ENCODE peak calls at places on chromosomes 11 and 22, in eight cellular contexts. N is stomach; E is uterus; B is PC-3; U is CD8-positive, alpha-beta T cell; Q is kidney; D is mammary epithelial cell; M is iPS DF 6.9. R is an unnamed sample.
A peak's percentile ranks its signal among the peaks of the same experiment; 100 is the strongest.

GRCh38 chr11:67293090-67293489 is 4.0 kb downstream of the ANKRD13D start:
- DNase-seq in N (no peak), E (no peak), B (peak; percentile 91), U (no peak), Q (no peak), D (peak; percentile 93), M (no peak), R (no peak)

GRCh38 chr11:32374261-32374711 is 61.1 kb downstream of the WT1 start:
- DNase-seq in N (no peak), E (no peak), B (peak; percentile 37), U (no peak), Q (no peak), D (no peak), M (peak; percentile 85), R (no peak)

GRCh38 chr11:6979365-6979764 is 40.8 kb downstream of the ZNF214 start:
- DNase-seq in N (no peak), E (no peak), B (peak; percentile 4), U (no peak), Q (no peak), D (no peak), M (no peak), R (no peak)

GRCh38 chr11:96112192-96113099 is 188.5 kb upstream of the MTMR2 start:
- DNase-seq in N (no peak), E (no peak), B (no peak), U (no peak), Q (no peak), D (no peak), M (no peak), R (no peak)

GRCh38 chr11:92964471-92964870 is 5.0 kb upstream of the MTNR1B start:
- DNase-seq in N (peak; percentile 84), E (no peak), B (peak; percentile 41), U (no peak), Q (no peak), D (peak; percentile 79), M (no peak), R (no peak)

GRCh38 chr11:92226331-92227232 is 2.0 kb downstream of the FAT3 start:
- DNase-seq in N (no peak), E (no peak), B (no peak), U (no peak), Q (peak; percentile 81), D (peak; percentile 7), M (no peak), R (peak; percentile 87)

GRCh38 chr11:115656041-115656440 is 151.8 kb upstream of the CADM1 start:
- DNase-seq in N (no peak), E (no peak), B (no peak), U (no peak), Q (no peak), D (no peak), M (no peak), R (no peak)

GRCh38 chr11:56663386-56663785 is at the start of gene OR5AR1:
- DNase-seq in N (no peak), E (no peak), B (no peak), U (no peak), Q (no peak), D (no peak), M (no peak), R (no peak)

GRCh38 chr11:83972536-83972935 is 686.4 kb upstream of the CCDC90B start:
- DNase-seq in N (no peak), E (no peak), B (no peak), U (no peak), Q (no peak), D (no peak), M (no peak), R (no peak)

GRCh38 chr11:40273192-40273732 is 1186.2 kb downstream of the LRRC4C start:
- DNase-seq in N (no peak), E (no peak), B (no peak), U (no peak), Q (no peak), D (no peak), M (no peak), R (no peak)

GRCh38 chr11:64718780-64719124 is 4.2 kb downstream of the NRXN2 start:
- DNase-seq in N (no peak), E (no peak), B (no peak), U (no peak), Q (no peak), D (no peak), M (no peak), R (no peak)

GRCh38 chr11:12556155-12556554 is 118.1 kb upstream of the TEAD1 start:
- DNase-seq in N (no peak), E (peak; percentile 47), B (no peak), U (no peak), Q (no peak), D (no peak), M (no peak), R (no peak)

GRCh38 chr11:33296695-33297094 is 39.5 kb downstream of the HIPK3 start:
- DNase-seq in N (no peak), E (no peak), B (no peak), U (no peak), Q (no peak), D (no peak), M (no peak), R (no peak)

GRCh38 chr11:129733981-129734380 is 81.7 kb upstream of the TMEM45B start:
- DNase-seq in N (no peak), E (no peak), B (no peak), U (no peak), Q (peak; percentile 26), D (no peak), M (no peak), R (no peak)
- H3K4me3 ChIP-seq in N (no peak overlapping the region), E (no peak overlapping the region), B (no peak overlapping the region), U (no peak overlapping the region), Q (no peak overlapping the region), D (no peak overlapping the region), M (no peak overlapping the region), R (no peak overlapping the region)

GRCh38 chr22:29700206-29700948 is 19.4 kb upstream of the CABP7 start:
- DNase-seq in N (no peak), E (no peak), B (no peak), U (no peak), Q (peak; percentile 60), D (no peak), M (no peak), R (no peak)

GRCh38 chr22:29702931-29703594 is 16.7 kb upstream of the CABP7 start:
- DNase-seq in N (no peak), E (no peak), B (no peak), U (no peak), Q (no peak), D (no peak), M (no peak), R (no peak)

GRCh38 chr22:29700949-29701927 is 18.6 kb upstream of the CABP7 start:
- DNase-seq in N (no peak), E (no peak), B (peak; percentile 94), U (no peak), Q (no peak), D (no peak), M (no peak), R (no peak)

GRCh38 chr22:29703595-29704195 is 16.1 kb upstream of the CABP7 start:
- DNase-seq in N (no peak), E (no peak), B (no peak), U (no peak), Q (no peak), D (no peak), M (no peak), R (no peak)

DNA sequence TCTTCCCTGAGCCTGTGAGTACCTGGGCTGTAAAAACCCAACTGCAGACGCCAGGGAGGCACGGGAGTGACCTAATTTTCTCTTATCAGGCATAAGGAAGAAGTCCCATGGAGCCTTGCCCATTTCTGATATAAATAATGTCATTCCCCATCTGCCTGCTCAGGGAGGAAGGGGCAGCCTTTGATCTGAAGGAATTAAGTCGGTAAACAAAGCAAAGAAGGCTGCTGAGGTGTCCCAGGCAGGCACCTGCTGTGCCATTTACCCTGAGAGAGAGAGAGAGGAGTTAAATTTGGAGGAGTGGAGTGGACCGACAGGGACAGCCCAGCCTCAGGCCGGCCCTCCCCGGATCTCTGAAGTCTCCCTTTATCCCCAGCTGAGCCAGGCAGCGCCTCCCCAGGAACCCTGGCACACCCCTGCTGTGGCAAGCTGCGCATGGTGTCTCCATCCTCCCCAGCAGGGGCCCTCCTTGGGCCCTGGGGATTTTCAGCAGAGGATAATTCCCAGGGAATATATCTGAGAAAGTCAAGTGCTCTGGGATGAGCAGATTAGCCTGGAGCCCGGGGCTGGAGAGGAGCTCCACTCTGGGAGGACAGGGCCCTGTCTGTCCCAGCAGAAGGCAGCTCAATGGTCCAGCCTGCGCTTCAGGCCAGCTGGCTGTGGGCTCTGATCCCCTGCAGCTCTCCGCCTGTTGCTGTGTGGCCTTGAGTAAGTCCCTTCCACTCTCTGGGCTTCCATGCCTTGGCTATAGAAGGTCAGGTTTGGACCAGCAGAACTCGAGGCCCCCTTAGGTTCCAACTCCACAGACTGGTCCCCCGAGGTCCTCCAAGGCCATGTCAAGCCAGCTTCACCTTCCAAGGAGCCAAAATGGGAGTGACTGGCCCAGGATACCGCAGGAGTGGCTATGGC is 17.5 kb upstream of the CABP7 start:
- DNase-seq in N (no peak), E (no peak), B (peak; percentile 51), U (no peak), Q (no peak), D (no peak), M (no peak), R (no peak)
- H3K4me1 ChIP-seq in N (peaks cover 40% of the 10 kb centered on the region), E (no peaks in the 10 kb centered on the region), B (peaks cover 50% of the 10 kb centered on the region), U (peaks cover 10% of the 10 kb centered on the region), Q (peaks cover 6% of the 10 kb centered on the region), D (no peaks in the 10 kb centered on the region), M (peaks cover 15% of the 10 kb centered on the region), R (no peaks in the 10 kb centered on the region)

DNA sequence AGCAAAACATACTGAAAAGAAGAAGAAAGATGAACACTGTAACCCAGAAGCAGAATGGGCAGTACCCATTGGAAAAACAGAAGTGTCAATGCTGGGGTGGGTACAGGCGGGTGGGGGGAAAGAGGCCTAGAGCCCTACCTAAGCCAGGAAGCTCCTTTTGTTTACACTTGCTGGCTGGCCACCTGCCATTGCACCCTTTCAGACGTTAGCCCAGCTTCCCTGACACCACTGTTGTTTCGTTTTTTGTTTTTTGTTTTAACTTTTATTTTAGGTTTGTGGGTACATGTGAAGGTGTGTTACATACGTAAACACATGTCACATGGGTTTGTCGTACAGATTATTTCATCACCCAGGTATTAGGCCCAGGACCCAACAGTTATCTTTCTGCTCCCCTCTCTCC is 55.4 kb downstream of the PLEKHA7 start:
- DNase-seq in N (peak; percentile 57), E (no peak), B (no peak), U (no peak), Q (no peak), D (no peak), M (no peak), R (no peak)
- H3K27ac ChIP-seq in N (peak overlapping the region; percentile 78), E (no peak overlapping the region), B (no peak overlapping the region), U (no peak overlapping the region), Q (no peak overlapping the region), D (no peak overlapping the region), M (no peak overlapping the region), R (no peak overlapping the region)

DNA sequence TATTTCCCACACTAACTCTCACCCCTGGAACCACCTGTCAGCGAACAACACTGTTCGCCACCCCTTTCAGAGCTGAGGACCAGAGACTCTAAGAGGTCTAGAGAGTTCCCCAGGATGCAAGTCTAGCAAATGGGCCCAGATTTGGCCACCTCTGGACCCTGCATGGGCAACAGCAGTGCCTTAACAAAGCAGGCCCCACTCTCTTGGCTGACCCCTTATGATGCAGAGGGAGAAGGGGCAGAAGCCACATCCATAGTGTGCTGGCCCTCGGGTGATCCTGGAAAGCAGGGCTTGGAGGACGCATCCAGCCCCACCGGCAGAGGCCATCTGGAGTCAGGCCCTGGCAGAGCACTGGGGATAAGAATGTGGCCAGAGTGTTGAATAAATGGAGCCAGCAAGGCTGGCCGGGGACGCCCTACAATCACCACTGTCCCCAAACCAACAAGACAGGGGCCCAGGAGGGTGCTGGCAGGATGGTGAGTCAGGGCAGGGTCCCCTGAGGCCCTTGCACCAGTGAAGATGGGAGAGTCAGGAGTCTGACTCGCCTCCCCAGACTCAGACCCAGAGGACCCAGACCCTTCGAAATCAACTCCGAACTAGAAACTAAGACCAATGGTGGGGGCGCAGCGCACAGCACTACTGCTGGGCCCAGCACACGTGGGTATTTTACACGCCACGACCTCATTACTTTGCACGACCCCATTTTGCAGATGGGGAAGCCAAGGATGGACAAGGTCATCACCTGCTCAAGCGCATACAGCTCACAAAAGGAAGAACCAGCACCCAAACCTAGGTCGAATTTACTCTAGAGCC is 6.5 kb downstream of the CSNK1E start:
- DNase-seq in N (no peak), E (peak; percentile 39), B (no peak), U (no peak), Q (no peak), D (no peak), M (no peak), R (no peak)
- H3K4me3 ChIP-seq in N (no peak overlapping the region), E (no peak overlapping the region), B (no peak overlapping the region), U (no peak overlapping the region), Q (no peak overlapping the region), D (no peak overlapping the region), M (no peak overlapping the region), R (no peak overlapping the region)